ENCODE peak calls at places on chromosomes 1 and 21, in four cellular contexts. N is IMR-90, R is H1, X is GM12878. I is an unnamed sample.
A peak's percentile ranks its signal among the peaks of the same experiment; 100 is the strongest.

GRCh38 chr1:31376374-31377134 is 3.7 kb upstream of the FABP3 start:
- DNase-seq in N (peak; percentile 98), R (no peak), X (no peak), I (peak; percentile 29)

GRCh38 chr1:175591083-175591743 is 152.2 kb downstream of the TNR start:
- DNase-seq in N (no peak), R (no peak), X (no peak), I (peak; percentile 68)

GRCh38 chr1:232856556-232856955 is 51.3 kb downstream of the MAP10 start:
- DNase-seq in N (peak; percentile 15), R (no peak), X (no peak), I (no peak)

GRCh38 chr1:205273551-205273982 is 45.8 kb downstream of the TMCC2 start:
- DNase-seq in N (peak; percentile 76), R (peak; percentile 94), X (peak; percentile 32), I (peak; percentile 92)

GRCh38 chr1:174080819-174081218 is 58.7 kb upstream of the RC3H1 start:
- DNase-seq in N (no peak), R (no peak), X (no peak), I (no peak)

GRCh38 chr1:220347654-220348175 is 75.5 kb upstream of the RAB3GAP2 start:
- DNase-seq in N (no peak), R (no peak), X (no peak), I (no peak)

GRCh38 chr1:3690282-3691065 is 38.2 kb downstream of the TP73 start:
- DNase-seq in N (no peak), R (no peak), X (no peak), I (no peak)

GRCh38 chr1:31901838-31902508 is 36.2 kb downstream of the PTP4A2 start:
- DNase-seq in N (no peak), R (no peak), X (no peak), I (no peak)

GRCh38 chr1:112359961-112360767 is 35.9 kb upstream of the CTTNBP2NL start:
- DNase-seq in N (peak; percentile 71), R (no peak), X (no peak), I (no peak)

GRCh38 chr1:100583827-100584226 is 45.9 kb downstream of the GPR88 start:
- DNase-seq in N (no peak), R (no peak), X (no peak), I (no peak)

GRCh38 chr21:42621166-42621827 is 32.1 kb upstream of the PDE9A start:
- DNase-seq in N (no peak), R (no peak), X (no peak), I (no peak)

GRCh38 chr1:179867493-179868330 is 9.9 kb downstream of the TOR1AIP2 start:
- DNase-seq in N (peak; percentile 50), R (peak; percentile 68), X (no peak), I (peak; percentile 56)

GRCh38 chr1:234716907-234717375 is 107.0 kb upstream of the IRF2BP2 start:
- DNase-seq in N (no peak), R (no peak), X (no peak), I (no peak)

GRCh38 chr1:207972350-207972749 is 61.4 kb upstream of the CD34 start:
- DNase-seq in N (no peak), R (no peak), X (no peak), I (no peak)

GRCh38 chr1:22414244-22414751 is 37.4 kb upstream of the ZBTB40 start:
- DNase-seq in N (peak; percentile 39), R (no peak), X (no peak), I (peak; percentile 37)

GRCh38 chr1:37472994-37473393 is 1.4 kb upstream of the ZC3H12A start:
- DNase-seq in N (no peak), R (no peak), X (no peak), I (no peak)

GRCh38 chr1:33257759-33258712 is 1.7 kb downstream of the ZNF362 start:
- DNase-seq in N (peak; percentile 20), R (no peak), X (no peak), I (no peak)

GRCh38 chr1:85544689-85545203 is 35.8 kb upstream of the CCN1 start:
- DNase-seq in N (peak; percentile 66), R (no peak), X (no peak), I (no peak)

GRCh38 chr1:150976879-150977694 is 2.5 kb upstream of the CERS2 start:
- DNase-seq in N (no peak), R (peak; percentile 82), X (no peak), I (peak; percentile 82)

GRCh38 chr1:2624735-2625300 is 8.0 kb downstream of the MMEL1 start:
- DNase-seq in N (no peak), R (no peak), X (no peak), I (no peak)

GRCh38 chr1:163083690-163084089 is 14.5 kb downstream of the RGS4 start:
- DNase-seq in N (peak; percentile 70), R (no peak), X (no peak), I (no peak)

GRCh38 chr1:61287014-61287413 is 204.7 kb downstream of the NFIA start:
- DNase-seq in N (peak; percentile 59), R (no peak), X (no peak), I (no peak)

GRCh38 chr1:58986996-58987767 is 203.3 kb upstream of the JUN start:
- DNase-seq in N (peak; percentile 8), R (no peak), X (no peak), I (no peak)

GRCh38 chr1:238823416-238823815 is 563.0 kb upstream of the CHRM3 start:
- DNase-seq in N (no peak), R (no peak), X (no peak), I (no peak)

GRCh38 chr1:38889589-38889988 is 8.2 kb upstream of the GJA9 start:
- DNase-seq in N (no peak), R (peak; percentile 6), X (no peak), I (no peak)

GRCh38 chr1:210294991-210295773 is 33.5 kb upstream of the HHAT start:
- DNase-seq in N (no peak), R (no peak), X (no peak), I (no peak)

GRCh38 chr1:15618685-15619525 is 1.6 kb downstream of the DDI2 start:
- DNase-seq in N (peak; percentile 79), R (no peak), X (no peak), I (no peak)
- TF ChIP-seq CHD1 in N (no peak), R (no peak), X (no peak), I (no peak)

GRCh38 chr1:230125633-230126528 is 58.8 kb downstream of the GALNT2 start:
- DNase-seq in N (peak; percentile 29), R (no peak), X (no peak), I (peak; percentile 26)
- H3K9ac ChIP-seq in N (no peak overlapping the region), R (no peak overlapping the region), X (no peak overlapping the region), I (peak overlapping the region; percentile 80)

GRCh38 chr1:13892671-13893325 is 192.8 kb downstream of the PRDM2 start:
- DNase-seq in N (no peak), R (peak; percentile 63), X (no peak), I (no peak)
- TF ChIP-seq CHD1 in N (no peak), R (no peak), X (no peak), I (no peak)

GRCh38 chr21:32278518-32279376 is at the start of gene MIS18A:
- DNase-seq in N (peak; percentile 96), R (peak; percentile 97), X (peak; percentile 73), I (peak; percentile 99)
- H3K9ac ChIP-seq in N (peak within 1 kb of the TSS; percentile 67), R (peak within 1 kb of the TSS; percentile 79), X (peak within 1 kb of the TSS; percentile 92), I (peak within 1 kb of the TSS; percentile 94)

I was measured in K562.